ENCODE peak calls at places on chromosomes 7 and 10, in seven cellular contexts. K is A549; S is CD4-positive, CD25-positive, alpha-beta regulatory T cell; N is skeletal muscle cell; V is choroid plexus epithelial cell; Z is astrocyte of the cerebellum; W is foreskin fibroblast. D is an unnamed sample.

GRCh38 chr7:92944633-92945032 is 108.3 kb upstream of the CDK6 start:
- DNase-seq in K (no peak), S (no peak), W (peak), N (no peak), Z (no peak), V (no peak), D (no peak)

GRCh38 chr10:111875760-111876159 is 307.8 kb downstream of the GPAM start:
- DNase-seq in N (peak), W (no peak), K (no peak), V (no peak), Z (peak), S (no peak), D (no peak)

GRCh38 chr7:38222481-38223096 is 44.5 kb downstream of the STARD3NL start:
- DNase-seq in V (peak), K (peak), Z (peak), W (peak), N (peak), S (peak), D (no peak)

GRCh38 chr10:5297466-5297865 is 67.3 kb upstream of the UCN3 start:
- DNase-seq in V (peak), S (no peak), W (peak), N (peak), K (no peak), Z (no peak), D (no peak)

GRCh38 chr10:89352039-89352597 is 24.3 kb downstream of the IFIT3 start:
- DNase-seq in N (peak), V (peak), S (no peak), K (peak), W (peak), Z (peak), D (peak)

GRCh38 chr10:79179404-79180309 is 110.9 kb downstream of the ZMIZ1 start:
- DNase-seq in S (no peak), Z (no peak), W (no peak), V (peak), K (no peak), N (no peak), D (no peak)

GRCh38 chr10:3499120-3499519 is 285.9 kb downstream of the KLF6 start:
- DNase-seq in S (no peak), Z (no peak), K (peak), V (peak), N (no peak), W (no peak), D (no peak)

GRCh38 chr10:23171232-23171876 is 20.8 kb upstream of the PTF1A start:
- DNase-seq in Z (peak), K (no peak), V (peak), N (no peak), S (no peak), W (peak), D (no peak)

GRCh38 chr10:117224036-117224430 is 16.9 kb upstream of the SLC18A2 start:
- DNase-seq in V (no peak), W (no peak), N (no peak), Z (no peak), K (no peak), S (no peak), D (no peak)

GRCh38 chr10:22874189-22874854 is 53.5 kb upstream of the ARMC3 start:
- DNase-seq in V (no peak), W (no peak), Z (no peak), K (no peak), N (no peak), S (no peak), D (no peak)

GRCh38 chr7:106542550-106543220 is 118.3 kb downstream of the CCDC71L start:
- DNase-seq in K (peak), W (peak), V (peak), S (peak), Z (peak), N (peak), D (peak)

GRCh38 chr10:43287056-43288007 is 20.5 kb upstream of the RASGEF1A start:
- DNase-seq in N (no peak), Z (no peak), V (peak), K (peak), S (peak), W (no peak), D (peak)

GRCh38 chr10:49647554-49647953 is 31.9 kb upstream of the C10orf53 start:
- DNase-seq in V (no peak), S (no peak), N (no peak), W (no peak), Z (no peak), K (no peak), D (no peak)

GRCh38 chr10:23362069-23362830 is 17.7 kb upstream of the C10orf67 start:
- DNase-seq in S (no peak), N (no peak), V (no peak), W (no peak), K (no peak), Z (no peak), D (no peak)

GRCh38 chr10:74083304-74083703 is 67.3 kb downstream of the AP3M1 start:
- DNase-seq in K (no peak), S (no peak), W (no peak), N (no peak), V (no peak), Z (no peak), D (no peak)

GRCh38 chr7:128859232-128860157 is 3.2 kb upstream of the ATP6V1F start:
- DNase-seq in K (no peak), S (no peak), Z (no peak), N (no peak), W (no peak), V (peak), D (no peak)

GRCh38 chr10:32366111-32366510 is 19.2 kb upstream of the EPC1 start:
- DNase-seq in S (no peak), W (no peak), Z (no peak), K (no peak), N (no peak), V (no peak), D (no peak)

GRCh38 chr10:17616403-17617030 is 657 bp downstream of the HACD1 start:
- DNase-seq in K (peak), S (peak), W (peak), Z (no peak), V (peak), N (no peak), D (no peak)

GRCh38 chr7:47480576-47481538 is 101.1 kb downstream of the TNS3 start:
- DNase-seq in K (no peak), Z (no peak), N (no peak), S (no peak), W (no peak), V (no peak), D (no peak)

GRCh38 chr10:117366741-117367140 is 8.5 kb downstream of the PDZD8 start:
- DNase-seq in V (no peak), Z (no peak), K (no peak), S (no peak), N (no peak), W (no peak), D (no peak)

GRCh38 chr7:7851381-7851780 is 117.2 kb upstream of the GLCCI1 start:
- DNase-seq in K (no peak), Z (no peak), S (no peak), V (peak), W (no peak), N (no peak), D (no peak)

GRCh38 chr7:37446371-37446770 is 2.3 kb downstream of the ELMO1 start:
- DNase-seq in S (no peak), W (no peak), N (no peak), Z (no peak), V (no peak), K (no peak), D (no peak)

GRCh38 chr10:132397036-132397541 is at the start of gene PWWP2B:
- DNase-seq in V (no peak), N (no peak), Z (no peak), W (no peak), S (peak), K (no peak), D (no peak)

GRCh38 chr7:92517626-92518025 is 10.7 kb downstream of the PEX1 start:
- DNase-seq in S (no peak), K (no peak), N (no peak), W (peak), V (peak), Z (no peak), D (no peak)

DNA sequence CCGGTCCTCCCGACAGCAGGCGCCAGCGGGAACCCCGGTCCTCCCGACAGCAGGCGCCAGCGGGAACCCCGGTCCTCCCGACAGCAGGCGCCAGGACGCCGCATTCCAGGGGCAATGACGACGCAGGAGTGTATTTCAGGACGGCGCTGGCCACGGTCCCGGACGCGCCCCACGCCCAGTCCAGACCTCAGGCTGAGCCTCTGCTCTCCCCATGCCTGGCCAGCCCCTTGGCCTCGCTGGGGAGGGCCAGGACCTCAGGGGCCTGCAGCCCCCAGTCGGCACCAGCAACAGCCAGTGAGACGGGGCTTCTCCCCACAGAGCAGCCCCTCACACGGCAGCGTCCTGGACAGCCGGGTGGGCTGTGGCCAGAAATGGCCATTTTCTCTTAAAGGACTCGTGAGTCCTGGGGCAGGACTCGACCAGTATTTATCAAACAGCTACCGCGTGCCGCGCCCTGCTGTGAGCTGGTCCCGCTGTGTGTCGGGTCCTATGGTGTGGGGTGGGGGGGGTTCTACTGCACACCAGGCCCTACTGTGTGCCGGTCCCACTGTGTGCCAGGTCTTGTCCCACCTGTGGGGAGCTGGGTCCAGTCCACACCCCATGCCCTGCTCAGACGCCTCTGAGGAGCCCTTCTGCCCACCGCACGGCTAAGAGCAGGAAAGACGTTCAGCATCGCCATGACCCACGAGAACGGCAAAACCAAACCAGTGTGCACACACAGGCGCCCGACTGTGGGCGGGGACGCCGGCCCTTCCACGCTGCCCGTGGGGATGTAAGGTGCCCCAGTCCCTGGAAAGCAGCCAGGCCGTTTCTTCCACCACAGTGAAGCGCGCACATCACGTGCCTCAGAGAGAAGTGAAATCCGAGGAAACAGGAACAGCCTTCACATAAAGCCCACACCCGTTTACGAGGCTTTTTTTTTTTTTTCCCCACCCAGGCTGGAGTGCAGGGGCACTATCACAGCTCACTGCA is 33.3 kb downstream of the GET4 start:
- DNase-seq in V (peak), N (no peak), W (no peak), K (peak), S (no peak), Z (no peak), D (no peak)
- H3K4me3 ChIP-seq in V (no peak), N (peak), W (peak), K (peak), S (no peak), Z (peak), D (peak)

GRCh38 chr7:108449577-108449920 is 6.7 kb downstream of the NRCAM start:
- DNase-seq in Z (no peak), V (no peak), N (no peak), K (no peak), S (no peak), W (no peak), D (no peak)

GRCh38 chr7:108451296-108451848 is 4.9 kb downstream of the NRCAM start:
- DNase-seq in V (no peak), W (no peak), K (no peak), N (no peak), S (no peak), Z (no peak), D (no peak)

GRCh38 chr7:108450160-108450559 is 6.1 kb downstream of the NRCAM start:
- DNase-seq in V (no peak), N (no peak), W (no peak), S (no peak), K (no peak), Z (no peak), D (no peak)

GRCh38 chr7:108452707-108453106 is 3.5 kb downstream of the NRCAM start:
- DNase-seq in K (peak), V (peak), W (no peak), Z (no peak), N (no peak), S (no peak), D (no peak)

GRCh38 chr7:108448777-108449576 is 7.3 kb downstream of the NRCAM start:
- DNase-seq in S (no peak), N (no peak), W (no peak), V (no peak), K (no peak), Z (no peak), D (no peak)
- H3K4me3 ChIP-seq in S (no peak), N (no peak), W (no peak), V (no peak), K (no peak), Z (no peak), D (no peak)

GRCh38 chr10:58756126-58756525 is 243.5 kb downstream of the BICC1 start:
- DNase-seq in W (peak), Z (peak), K (no peak), N (no peak), S (no peak), V (peak), D (no peak)
- H3K4me3 ChIP-seq in W (peak), Z (no peak), K (peak), N (peak), S (no peak), V (peak), D (peak)

GRCh38 chr7:159071260-159071659 is 73.4 kb downstream of the VIPR2 start:
- DNase-seq in S (no peak), N (no peak), K (no peak), V (no peak), W (no peak), Z (no peak), D (no peak)
- H3K4me3 ChIP-seq in S (no peak), N (no peak), K (no peak), V (no peak), W (no peak), Z (no peak), D (no peak)

GRCh38 chr10:125156196-125156595 is 4.2 kb downstream of the CTBP2 start:
- DNase-seq in N (no peak), V (peak), K (no peak), Z (no peak), W (no peak), S (no peak), D (no peak)

GRCh38 chr10:125156739-125157472 is 3.5 kb downstream of the CTBP2 start:
- DNase-seq in V (no peak), W (no peak), K (no peak), N (no peak), S (no peak), Z (no peak), D (no peak)

GRCh38 chr10:125158528-125159485 is 1.6 kb downstream of the CTBP2 start:
- DNase-seq in K (peak), V (peak), W (peak), N (no peak), S (no peak), Z (no peak), D (no peak)

GRCh38 chr10:125155669-125156068 is 4.7 kb downstream of the CTBP2 start:
- DNase-seq in K (no peak), Z (no peak), W (no peak), V (no peak), N (no peak), S (no peak), D (no peak)

GRCh38 chr10:125157473-125157865 is 2.9 kb downstream of the CTBP2 start:
- DNase-seq in S (no peak), K (no peak), Z (no peak), N (no peak), V (no peak), W (no peak), D (no peak)
- H3K4me3 ChIP-seq in S (no peak), K (peak), Z (peak), N (peak), V (peak), W (peak), D (peak)

GRCh38 chr7:148706368-148706767 is 7.7 kb downstream of the CUL1 start:
- DNase-seq in W (no peak), Z (no peak), V (no peak), N (no peak), K (no peak), S (no peak), D (no peak)

GRCh38 chr7:148711191-148712102 is 12.7 kb downstream of the CUL1 start:
- DNase-seq in S (no peak), W (no peak), N (no peak), Z (no peak), V (no peak), K (no peak), D (no peak)

GRCh38 chr7:148709019-148709418 is 10.3 kb downstream of the CUL1 start:
- DNase-seq in W (no peak), V (no peak), N (no peak), Z (no peak), S (no peak), K (no peak), D (no peak)

GRCh38 chr7:148704966-148705365 is 6.3 kb downstream of the CUL1 start:
- DNase-seq in W (no peak), S (no peak), N (no peak), K (no peak), Z (no peak), V (no peak), D (no peak)

DNA sequence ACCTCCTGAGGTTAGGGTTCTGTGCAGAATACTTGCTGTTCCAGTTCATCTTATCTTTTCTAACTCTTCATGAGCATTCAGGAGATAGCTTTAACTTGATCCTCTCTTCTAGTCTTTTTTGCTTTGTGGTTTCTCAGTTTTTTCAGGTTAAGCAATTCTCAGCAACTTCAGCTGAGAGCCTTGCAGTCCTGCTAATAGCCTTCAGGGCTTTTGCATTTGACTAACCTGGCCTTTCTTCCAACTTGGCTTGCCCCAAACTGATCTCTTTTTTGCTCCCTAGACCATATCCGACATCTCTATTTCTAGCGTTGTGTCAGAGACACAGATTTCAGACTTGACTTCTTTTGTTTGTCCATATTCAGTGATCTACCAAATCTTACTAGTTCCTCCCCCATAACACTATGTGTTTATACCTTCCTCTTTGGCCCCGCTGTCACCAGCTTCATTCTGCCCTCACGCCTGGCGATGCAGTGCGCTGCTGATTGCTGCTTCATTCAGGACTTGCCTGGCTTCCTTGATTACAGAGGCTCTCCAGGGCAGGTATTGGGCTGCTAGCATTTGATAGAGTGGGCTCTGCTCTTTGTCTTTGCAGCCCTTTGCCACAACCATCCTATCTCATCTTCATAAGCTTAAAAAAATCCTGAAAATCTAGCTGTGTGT is 9.5 kb downstream of the CUL1 start:
- DNase-seq in W (no peak), V (peak), S (no peak), N (no peak), Z (no peak), K (no peak), D (no peak)
- H3K4me3 ChIP-seq in W (no peak), V (no peak), S (peak), N (no peak), Z (no peak), K (no peak), D (no peak)